ENCODE peak calls at places on chromosomes 11 and 22, in five cellular contexts. K is HCT116, W is HepG2, C is H1, O is GM12878. R is an unnamed sample.

GRCh38 chr11:45500457-45500856 is 165.0 kb downstream of the CHST1 start:
- DNase-seq in K (no peak), W (no peak), C (no peak), O (no peak), R (no peak)

GRCh38 chr11:76371170-76371569 is 9.8 kb downstream of the THAP12 start:
- DNase-seq in K (peak; percentile 28), W (no peak), C (no peak), O (peak; percentile 37), R (no peak)

GRCh38 chr11:14258177-14258935 is 100.6 kb downstream of the RRAS2 start:
- DNase-seq in K (peak; percentile 26), W (peak; percentile 65), C (no peak), O (no peak), R (no peak)

GRCh38 chr22:27881404-27881803 is 37.7 kb downstream of the PITPNB start:
- DNase-seq in K (no peak), W (no peak), C (no peak), O (no peak), R (no peak)

GRCh38 chr11:103947566-103947919 is 88.9 kb upstream of the DDI1 start:
- DNase-seq in K (no peak), W (no peak), C (no peak), O (no peak), R (no peak)

GRCh38 chr22:29254283-29254653 is 13.5 kb downstream of the RHBDD3 start:
- DNase-seq in K (no peak), W (no peak), C (no peak), O (no peak), R (no peak)

GRCh38 chr11:122181893-122182292 is 65.9 kb upstream of the BLID start:
- DNase-seq in K (no peak), W (no peak), C (no peak), O (no peak), R (no peak)

GRCh38 chr11:20353829-20354434 is 9.6 kb upstream of the HTATIP2 start:
- DNase-seq in K (peak; percentile 45), W (peak; percentile 46), C (no peak), O (no peak), R (peak; percentile 49)

GRCh38 chr22:47836957-47837356 is 1074.5 kb downstream of the TBC1D22A start:
- DNase-seq in K (no peak), W (no peak), C (no peak), O (no peak), R (no peak)

GRCh38 chr11:33829430-33830141 is 55.3 kb upstream of the FBXO3 start:
- DNase-seq in K (peak; percentile 40), W (peak; percentile 13), C (no peak), O (peak; percentile 28), R (peak; percentile 56)

GRCh38 chr11:61730222-61730994 is 22.0 kb upstream of the MYRF start:
- DNase-seq in K (peak; percentile 87), W (no peak), C (no peak), O (no peak), R (no peak)

GRCh38 chr11:117970400-117971024 is 15.7 kb upstream of the IL10RA start:
- DNase-seq in K (no peak), W (no peak), C (no peak), O (no peak), R (no peak)

GRCh38 chr11:104146421-104146820 is 17.5 kb downstream of the PDGFD start:
- DNase-seq in K (no peak), W (no peak), C (no peak), O (no peak), R (no peak)

GRCh38 chr22:44299124-44299523 is 13.6 kb downstream of the SHISAL1 start:
- DNase-seq in K (no peak), W (no peak), C (no peak), O (no peak), R (no peak)

GRCh38 chr22:33337524-33337923 is 279.3 kb upstream of the SYN3 start:
- DNase-seq in K (no peak), W (no peak), C (no peak), O (no peak), R (no peak)

GRCh38 chr22:16936625-16937024 is 71.4 kb downstream of the GAB4 start:
- DNase-seq in K (no peak), W (no peak), C (no peak), O (no peak), R (no peak)

GRCh38 chr22:16933274-16933923 is 74.6 kb downstream of the GAB4 start:
- DNase-seq in K (no peak), W (no peak), C (no peak), O (no peak), R (no peak)

GRCh38 chr22:16935209-16935608 is 72.8 kb downstream of the GAB4 start:
- DNase-seq in K (no peak), W (no peak), C (no peak), O (no peak), R (no peak)

GRCh38 chr22:16933924-16934282 is 74.1 kb downstream of the GAB4 start:
- DNase-seq in K (no peak), W (no peak), C (no peak), O (no peak), R (no peak)

GRCh38 chr22:16932577-16932976 is 75.4 kb downstream of the GAB4 start:
- DNase-seq in K (no peak), W (peak; percentile 3), C (no peak), O (no peak), R (no peak)
- TF ChIP-seq SRF in K (no peak), W (no peak), C (no peak), O (no peak), R (no peak)

GRCh38 chr11:66121453-66121852 is 51.4 kb downstream of the PACS1 start:
- DNase-seq in K (no peak), W (no peak), C (no peak), O (no peak), R (no peak)

GRCh38 chr11:66118847-66119246 is 48.8 kb downstream of the PACS1 start:
- DNase-seq in K (no peak), W (no peak), C (no peak), O (no peak), R (no peak)

GRCh38 chr11:66116576-66117361 is 46.7 kb downstream of the PACS1 start:
- DNase-seq in K (no peak), W (no peak), C (no peak), O (no peak), R (no peak)

GRCh38 chr11:66115638-66116410 is 45.8 kb downstream of the PACS1 start:
- DNase-seq in K (no peak), W (peak; percentile 46), C (no peak), O (peak; percentile 92), R (no peak)

DNA sequence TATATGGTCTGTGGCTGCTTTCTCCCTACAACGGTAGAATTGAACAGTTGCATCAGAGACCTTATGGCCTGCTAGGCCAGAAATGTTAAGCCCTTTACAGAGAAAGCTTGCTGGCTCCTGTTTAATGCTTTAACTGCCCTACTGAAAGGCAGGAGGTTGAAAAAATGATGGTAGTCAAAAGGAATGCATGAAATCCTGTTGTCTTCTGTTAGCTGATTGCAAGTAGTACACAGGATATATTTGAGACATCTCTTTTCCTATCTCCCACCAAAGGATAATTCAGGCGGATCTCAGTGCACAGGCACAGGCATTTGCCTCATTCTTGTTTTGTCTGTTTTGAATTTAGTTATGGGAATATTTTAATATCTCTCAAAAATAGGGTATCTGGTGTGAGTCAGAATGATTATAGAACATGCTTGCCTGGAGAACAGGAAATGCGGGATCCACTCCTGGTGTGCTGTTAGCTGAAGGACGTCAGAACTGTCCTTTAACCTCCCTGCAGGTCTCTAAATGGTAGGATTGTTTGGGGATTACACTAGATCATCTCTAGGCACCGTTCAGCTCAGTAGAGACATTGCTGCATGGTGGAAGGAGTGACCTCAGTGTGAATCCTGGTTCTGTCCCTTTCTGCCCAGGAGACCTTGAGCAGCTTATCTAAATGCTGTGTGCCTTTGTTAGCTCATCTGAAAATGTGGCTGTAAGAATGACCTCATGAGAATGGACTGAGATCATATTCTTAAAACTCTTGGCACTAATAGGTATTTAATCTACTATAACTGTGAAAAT is 49.5 kb downstream of the PACS1 start:
- DNase-seq in K (peak; percentile 55), W (peak; percentile 95), C (no peak), O (no peak), R (no peak)
- TF ChIP-seq SRF in K (no peak), W (no peak), C (no peak), O (no peak), R (no peak)

GRCh38 chr22:40922484-40923303 is 28.5 kb upstream of the RBX1 start:
- DNase-seq in K (peak; percentile 29), W (peak; percentile 40), C (no peak), O (peak; percentile 47), R (peak; percentile 63)
- TF ChIP-seq SRF in K (no peak), W (no peak), C (no peak), O (no peak), R (no peak)

GRCh38 chr22:42330953-42331525 is 60.6 kb upstream of the TCF20 start:
- DNase-seq in K (no peak), W (no peak), C (no peak), O (no peak), R (no peak)
- TF ChIP-seq SRF in K (no peak), W (no peak), C (no peak), O (no peak), R (no peak)

GRCh38 chr11:63985812-63986155 is 454 bp upstream of the OTUB1 start:
- DNase-seq in K (no peak), W (no peak), C (no peak), O (peak; percentile 15), R (peak; percentile 62)
- TF ChIP-seq SRF in K (no peak), W (no peak), C (no peak), O (no peak), R (no peak)

GRCh38 chr11:128903248-128904041 is 12.3 kb downstream of the KCNJ5 start:
- DNase-seq in K (no peak), W (no peak), C (no peak), O (no peak), R (no peak)

GRCh38 chr11:128904303-128904871 is 13.2 kb downstream of the KCNJ5 start:
- DNase-seq in K (no peak), W (no peak), C (no peak), O (no peak), R (no peak)

GRCh38 chr11:128904872-128905344 is 13.8 kb downstream of the KCNJ5 start:
- DNase-seq in K (no peak), W (no peak), C (no peak), O (no peak), R (peak; percentile 37)

GRCh38 chr11:128906185-128907065 is 15.3 kb downstream of the KCNJ5 start:
- DNase-seq in K (no peak), W (no peak), C (no peak), O (no peak), R (no peak)

DNA sequence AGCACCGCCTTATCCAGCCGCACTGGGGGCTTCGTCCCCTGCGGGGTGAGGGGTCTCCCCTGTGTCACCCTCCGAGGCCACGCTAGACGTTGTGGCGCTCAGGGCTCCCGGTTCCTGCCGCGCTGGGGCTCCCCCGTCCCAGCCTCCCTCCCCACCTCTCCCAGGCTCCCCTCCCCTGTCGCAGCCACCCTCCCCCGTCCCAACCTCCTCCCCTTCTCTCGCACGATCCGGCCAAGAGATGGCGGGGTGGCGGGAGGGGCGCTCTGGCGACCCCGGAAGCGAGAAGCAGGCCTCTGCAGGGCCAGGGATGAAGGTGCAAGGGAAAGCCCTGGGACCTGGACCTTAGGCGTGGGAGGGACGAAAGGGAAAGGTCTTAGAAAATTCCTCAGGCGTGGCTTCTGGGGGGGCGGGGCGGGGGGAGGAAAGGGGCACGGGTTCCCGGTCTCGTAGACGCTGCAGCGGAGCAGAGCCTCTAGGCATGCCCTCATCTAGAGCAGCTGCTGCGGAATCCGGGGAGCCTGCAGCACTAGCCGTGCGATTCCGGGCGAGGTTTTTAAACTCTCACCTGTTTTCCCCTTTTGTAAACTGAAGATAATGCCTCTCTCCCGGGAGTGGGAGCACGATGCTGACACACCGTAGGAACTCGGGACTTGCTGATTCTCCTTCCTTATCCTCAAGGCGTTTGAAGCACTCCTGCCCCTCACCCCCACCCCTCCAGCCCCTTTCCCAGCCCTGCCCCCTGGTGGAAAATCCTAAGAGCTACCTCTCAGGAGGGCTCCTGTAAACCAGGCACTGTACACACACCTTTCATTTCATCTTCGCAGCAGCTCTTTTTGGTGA is 14.4 kb downstream of the KCNJ5 start:
- DNase-seq in K (peak; percentile 46), W (no peak), C (no peak), O (no peak), R (peak; percentile 60)
- TF ChIP-seq SRF in K (no peak), W (no peak), C (no peak), O (no peak), R (no peak)

R was measured in K562.